ENCODE peak calls at places on chromosomes 11 and 22, in five cellular contexts. Y, D, M, K and O are unnamed samples.
A peak's percentile ranks its signal among the peaks of the same experiment; 100 is the strongest.

GRCh38 chr22:37887610-37888378 is 18.3 kb upstream of the MICALL1 start:
- DNase-seq in K (no peak), M (no peak), Y (peak; percentile 79), D (peak; percentile 55), O (no peak)

GRCh38 chr11:65851811-65852507 is 6.0 kb downstream of the CFL1 start:
- DNase-seq in K (no peak), Y (no peak), D (no peak), M (no peak), O (no peak)

GRCh38 chr11:115884800-115885445 is 380.7 kb upstream of the CADM1 start:
- DNase-seq in D (no peak), K (no peak), Y (no peak), M (no peak), O (no peak)

GRCh38 chr11:40877981-40878380 is 581.5 kb downstream of the LRRC4C start:
- DNase-seq in M (no peak), Y (no peak), D (no peak), K (no peak), O (no peak)

GRCh38 chr11:15754221-15754620 is 602.1 kb downstream of the SOX6 start:
- DNase-seq in D (no peak), Y (no peak), M (no peak), K (no peak), O (no peak)

GRCh38 chr11:119372260-119373058 is 9.0 kb downstream of the USP2 start:
- DNase-seq in Y (no peak), D (no peak), K (no peak), M (no peak), O (no peak)

GRCh38 chr11:97854357-97854756 is 1166.4 kb upstream of the CNTN5 start:
- DNase-seq in D (no peak), K (no peak), M (no peak), Y (no peak), O (no peak)

GRCh38 chr22:44192811-44193536 is 12.2 kb downstream of the PARVG start:
- DNase-seq in D (no peak), Y (no peak), M (no peak), K (no peak), O (no peak)

GRCh38 chr11:19344661-19345518 is 104.1 kb upstream of the E2F8 start:
- DNase-seq in Y (peak; percentile 76), K (no peak), D (peak; percentile 90), M (no peak), O (peak; percentile 66)

GRCh38 chr11:3853935-3854659 is 1.4 kb upstream of the STIM1 start:
- DNase-seq in D (no peak), Y (no peak), K (peak; percentile 91), M (no peak), O (no peak)